ENCODE peak calls at places on chromosome 21, in four cellular contexts. V is left ventricle myocardium inferior, Q is AG04450, X is fibroblast of the aortic adventitia. K is an unnamed sample.

GRCh38 chr21:38244885-38245869 is 11.6 kb upstream of the KCNJ15 start:
- DNase-seq in V (no peak), Q (peak), X (peak), K (peak)

GRCh38 chr21:35529141-35529863 is 480.2 kb upstream of the RUNX1 start:
- DNase-seq in V (no peak), Q (peak), X (peak), K (no peak)

GRCh38 chr21:15192243-15192642 is 127.4 kb upstream of the NRIP1 start:
- DNase-seq in V (no peak), Q (no peak), X (peak), K (no peak)

GRCh38 chr21:29293495-29293894 is 5.2 kb upstream of the BACH1 start:
- DNase-seq in V (no peak), Q (no peak), X (no peak), K (no peak)

GRCh38 chr21:33975548-33976081 is 60.0 kb upstream of the ATP5PO start:
- DNase-seq in V (no peak), Q (no peak), X (peak), K (no peak)

GRCh38 chr21:40254540-40255455 is 387.6 kb downstream of the PCP4 start:
- DNase-seq in V (no peak), Q (no peak), X (no peak), K (peak)

GRCh38 chr21:44273046-44273445 is 11.3 kb upstream of the DNMT3L start:
- DNase-seq in V (no peak), Q (no peak), X (no peak), K (no peak)

GRCh38 chr21:14273736-14274538 is 58.0 kb downstream of the RBM11 start:
- DNase-seq in V (peak), Q (no peak), X (no peak), K (no peak)

GRCh38 chr21:39048064-39048463 is 135.2 kb downstream of the PSMG1 start:
- DNase-seq in V (no peak), Q (no peak), X (peak), K (peak)

GRCh38 chr21:46480466-46480865 is 21.8 kb downstream of the DIP2A start:
- DNase-seq in V (no peak), Q (no peak), X (no peak), K (no peak)

GRCh38 chr21:39655589-39655988 is 42.8 kb downstream of the B3GALT5 start:
- DNase-seq in V (no peak), Q (no peak), X (no peak), K (no peak)

GRCh38 chr21:31334648-31335121 is 9.4 kb downstream of the TIAM1 start:
- DNase-seq in V (no peak), Q (no peak), X (no peak), K (no peak)

GRCh38 chr21:34889537-34890257 is 159.4 kb downstream of the RUNX1 start:
- DNase-seq in V (peak), Q (no peak), X (peak), K (no peak)

GRCh38 chr21:38349111-38349746 is 92.4 kb downstream of the KCNJ15 start:
- DNase-seq in V (no peak), Q (no peak), X (no peak), K (peak)

GRCh38 chr21:38478782-38479181 is 19.5 kb downstream of the ERG start:
- DNase-seq in V (no peak), Q (no peak), X (peak), K (no peak)

GRCh38 chr21:31879251-31879650 is 6.4 kb downstream of the HUNK start:
- DNase-seq in V (no peak), Q (no peak), X (no peak), K (no peak)

GRCh38 chr21:43802713-43803313 is 13.4 kb downstream of the RRP1 start:
- DNase-seq in V (no peak), Q (no peak), X (no peak), K (no peak)

GRCh38 chr21:15749868-15750174 is 20.0 kb downstream of the USP25 start:
- DNase-seq in V (no peak), Q (no peak), X (peak), K (no peak)

GRCh38 chr21:38740131-38740530 is 65.6 kb upstream of the ETS2 start:
- DNase-seq in V (no peak), Q (no peak), X (no peak), K (no peak)

GRCh38 chr21:34082769-34083168 is 9.4 kb downstream of the MRPS6 start:
- DNase-seq in V (no peak), Q (no peak), X (no peak), K (no peak)

GRCh38 chr21:39319251-39319756 is 5.9 kb upstream of the BRWD1 start:
- DNase-seq in V (peak), Q (peak), X (peak), K (no peak)

GRCh38 chr21:39429445-39429844 is 16.1 kb downstream of the LCA5L start:
- DNase-seq in V (no peak), Q (no peak), X (no peak), K (no peak)

GRCh38 chr21:31201548-31201947 is 142.5 kb downstream of the TIAM1 start:
- DNase-seq in V (no peak), Q (no peak), X (peak), K (peak)

GRCh38 chr21:46604975-46605758 is at the start of gene S100B:
- DNase-seq in V (no peak), Q (no peak), X (peak), K (no peak)

GRCh38 chr21:38956791-38957571 is 151.3 kb downstream of the ETS2 start:
- DNase-seq in V (no peak), Q (no peak), X (no peak), K (no peak)

GRCh38 chr21:31509108-31510017 is 150.1 kb upstream of the SOD1 start:
- DNase-seq in V (no peak), Q (no peak), X (no peak), K (no peak)

GRCh38 chr21:38247738-38248509 is 8.9 kb upstream of the KCNJ15 start:
- DNase-seq in V (no peak), Q (no peak), X (no peak), K (no peak)

GRCh38 chr21:17114019-17114418 is 398.8 kb upstream of the CXADR start:
- DNase-seq in V (no peak), Q (no peak), X (no peak), K (no peak)
- H3K4me3 ChIP-seq in V (no peak), Q (no peak), X (no peak), K (no peak)

DNA sequence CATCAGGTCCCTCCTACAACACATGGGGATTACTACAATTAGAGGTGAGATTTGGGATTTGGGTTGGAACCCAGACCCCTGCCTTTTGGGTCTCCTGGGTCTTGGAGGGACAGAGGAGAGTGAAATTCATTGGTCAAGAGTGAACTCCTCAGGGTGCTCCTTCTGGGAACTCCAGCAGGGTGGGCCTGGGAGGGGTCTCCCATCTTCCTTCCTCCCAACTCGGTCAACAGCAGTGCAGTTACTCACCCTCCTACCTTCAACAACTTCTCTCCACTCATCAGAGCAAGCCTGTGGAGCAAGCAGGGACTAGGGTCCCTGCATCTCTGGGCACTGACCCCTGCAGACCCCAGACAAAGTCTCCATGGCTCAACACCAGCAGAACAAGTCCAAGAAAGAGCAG is 89.3 kb upstream of the TMPRSS2 start:
- DNase-seq in V (no peak), Q (no peak), X (no peak), K (no peak)
- TF ChIP-seq CTCF in V (no peak), Q (no peak), X (no peak), K (no peak)

DNA sequence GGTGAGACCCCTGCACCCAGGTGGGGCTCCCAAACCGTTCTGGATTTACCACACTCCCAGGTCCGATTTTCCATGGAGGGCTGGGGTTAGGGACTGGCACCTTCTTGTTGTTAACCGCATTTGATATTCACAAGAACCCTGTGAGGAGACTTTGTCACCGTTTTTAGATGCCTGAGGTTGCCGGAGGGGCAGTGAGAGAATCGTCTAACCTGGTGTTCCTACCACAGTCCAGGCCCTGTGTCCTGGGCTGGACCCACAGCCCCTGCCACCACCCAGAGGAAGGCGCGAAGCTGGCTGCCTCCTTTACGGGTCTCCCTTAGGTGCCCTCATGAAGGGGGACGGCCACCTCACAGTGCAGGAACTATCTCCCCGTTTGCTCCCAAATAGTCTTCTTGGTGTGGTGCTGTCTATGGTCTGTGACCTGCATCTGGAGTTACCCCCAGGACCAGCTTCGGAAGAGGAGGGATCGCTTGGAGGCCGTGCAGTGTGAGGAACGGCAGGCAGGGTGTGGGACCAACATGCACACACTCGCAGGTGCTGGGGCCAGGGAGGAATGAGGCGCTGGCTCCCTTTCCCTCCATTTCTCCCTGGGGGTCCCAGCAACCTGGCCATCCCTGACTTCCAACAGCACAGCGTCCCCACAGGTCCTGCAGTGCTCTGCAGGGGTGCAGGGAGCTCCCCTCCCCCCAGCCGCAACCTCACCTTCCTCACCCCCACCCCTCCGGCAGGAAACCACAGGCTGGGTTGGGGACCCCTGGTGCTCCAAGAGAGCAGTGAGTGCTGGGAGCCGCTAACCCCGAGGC is 7.0 kb downstream of the SIM2 start:
- DNase-seq in V (no peak), Q (no peak), X (no peak), K (no peak)
- H3K4me3 ChIP-seq in V (no peak), Q (no peak), X (no peak), K (no peak)

DNA sequence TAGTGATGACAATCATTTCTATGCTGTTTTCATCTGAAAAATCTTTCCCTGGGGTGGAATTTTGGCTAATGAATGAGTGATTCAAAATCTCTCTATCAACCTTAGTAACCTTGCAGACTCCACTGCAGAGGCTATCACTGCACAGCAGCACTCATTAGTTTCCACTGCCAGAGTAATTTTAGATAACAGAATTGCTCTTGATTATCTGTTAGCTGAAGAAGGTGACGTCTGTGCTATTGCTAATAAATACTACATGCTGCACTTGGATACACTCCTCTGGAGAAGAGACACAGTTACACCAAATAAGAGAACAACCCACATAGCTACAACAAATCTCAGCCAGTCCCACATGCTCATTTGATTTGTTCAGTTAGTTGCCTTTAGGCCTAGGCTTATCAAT is 1348.4 kb downstream of the NCAM2 start:
- DNase-seq in V (no peak), Q (no peak), X (no peak), K (no peak)
- TF ChIP-seq CTCF in V (no peak), Q (no peak), X (no peak), K (no peak)

GRCh38 chr21:45405271-45405818 is 380 bp downstream of the COL18A1 start:
- DNase-seq in V (peak), Q (no peak), X (peak), K (no peak)
- H3K4me3 ChIP-seq in V (peak), Q (peak), X (peak), K (peak)

DNA sequence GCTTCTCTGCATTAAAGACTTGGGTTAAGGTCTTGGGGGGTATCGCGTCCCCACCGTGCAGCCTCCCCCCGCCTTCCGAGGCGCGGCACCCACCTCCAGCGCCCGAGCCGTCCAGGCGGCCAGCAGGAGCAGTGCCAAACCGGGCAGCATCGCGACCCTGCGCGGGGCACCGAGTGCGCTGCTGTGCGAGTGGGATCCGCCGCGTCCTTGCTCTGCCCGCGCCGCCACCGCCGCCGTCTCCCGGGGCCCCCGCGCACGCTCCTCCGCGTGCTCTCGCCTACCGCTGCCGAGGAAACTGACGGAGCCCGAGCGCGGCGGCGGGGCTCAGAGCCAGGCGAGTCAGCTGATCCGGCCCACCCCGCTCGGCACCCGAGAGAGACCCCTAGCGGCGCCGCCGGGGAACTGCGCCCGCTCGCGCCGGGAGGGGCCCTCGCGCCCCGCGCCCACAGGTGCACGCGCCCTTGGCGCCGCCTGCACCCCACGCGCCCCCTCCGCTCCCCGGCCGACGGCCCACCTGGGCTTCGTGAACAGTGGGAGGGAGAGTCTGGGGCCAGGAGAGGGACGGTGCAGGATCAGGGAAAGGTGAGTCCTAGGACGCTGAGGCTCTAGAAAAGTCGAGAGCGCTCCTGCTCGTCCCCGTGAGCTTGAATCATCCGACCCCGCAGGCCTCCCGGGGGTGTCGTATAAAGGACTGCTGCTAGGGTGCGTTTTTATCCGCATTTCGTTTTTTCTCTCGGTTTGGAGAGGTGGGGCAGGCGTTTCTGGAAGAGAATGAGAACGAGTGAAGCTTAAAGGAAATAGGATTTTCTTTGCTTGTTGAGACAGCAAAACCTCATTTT is at the start of gene APP:
- DNase-seq in V (peak), Q (peak), X (peak), K (peak)
- TF ChIP-seq CTCF in V (peak), Q (peak), X (peak), K (peak)

K was measured in astrocyte of the cerebellum.